ENCODE peak calls at places on chromosomes 11 and 22, in ten cellular contexts. G is heart left ventricle, W is keratinocyte, S is right atrium auricular region, E is fibroblast of mammary gland, P is IMR-90, N is GM23338, Y is fibroblast of pulmonary artery, V is pancreas, Z is HCT116. U is an unnamed sample.

GRCh38 chr11:75035911-75036536 is 47.3 kb downstream of the NEU3 start:
- DNase-seq in Z (peak), N (no peak), S (no peak), E (no peak), W (no peak), Y (no peak), P (no peak), V (no peak), G (no peak), U (no peak)

GRCh38 chr22:37981282-37982011 is 2.9 kb downstream of the SOX10 start:
- DNase-seq in Z (no peak), P (no peak), Y (no peak), W (no peak), N (no peak), S (no peak), V (no peak), G (no peak), E (no peak), U (no peak)

GRCh38 chr11:12769834-12770345 is 95.7 kb downstream of the TEAD1 start:
- DNase-seq in Y (peak), S (no peak), E (peak), W (peak), P (peak), N (peak), G (no peak), Z (peak), V (no peak), U (no peak)

GRCh38 chr11:131002145-131002544 is 85.9 kb upstream of the SNX19 start:
- DNase-seq in E (no peak), Y (no peak), G (no peak), V (no peak), W (no peak), P (no peak), N (no peak), S (no peak), Z (no peak), U (no peak)

GRCh38 chr11:66347425-66348276 is at the start of gene B4GAT1:
- DNase-seq in Z (peak), W (peak), P (peak), E (peak), Y (peak), N (peak), G (peak), S (peak), V (peak), U (peak)

GRCh38 chr11:113272927-113273615 is 41.3 kb upstream of the TTC12 start:
- DNase-seq in N (no peak), Y (no peak), V (no peak), E (no peak), S (no peak), Z (no peak), P (no peak), G (no peak), W (no peak), U (no peak)

GRCh38 chr22:19807914-19808872 is 46.5 kb downstream of the GNB1L start:
- DNase-seq in W (no peak), E (no peak), Y (no peak), N (no peak), S (no peak), G (peak), V (no peak), P (no peak), Z (no peak), U (peak)

GRCh38 chr11:87600938-87601337 is 563.2 kb downstream of the TMEM135 start:
- DNase-seq in E (no peak), P (no peak), V (no peak), N (no peak), Y (no peak), G (no peak), W (no peak), S (no peak), Z (no peak), U (no peak)

GRCh38 chr11:36375348-36376314 is 79.5 kb downstream of the PRR5L start:
- DNase-seq in V (no peak), G (no peak), N (peak), S (no peak), W (no peak), Z (no peak), P (no peak), Y (no peak), E (no peak), U (no peak)

GRCh38 chr11:43681543-43681942 is 1.0 kb downstream of the HSD17B12 start:
- DNase-seq in N (peak), G (no peak), S (no peak), P (peak), V (no peak), E (peak), Y (peak), Z (no peak), W (no peak), U (no peak)

GRCh38 chr22:40855104-40855959 is 1.1 kb downstream of the ST13 start:
- DNase-seq in Y (peak), N (no peak), S (no peak), V (no peak), G (no peak), Z (no peak), W (no peak), P (no peak), E (peak), U (no peak)

GRCh38 chr11:12862761-12863469 is 146.2 kb upstream of the RASSF10 start:
- DNase-seq in S (no peak), G (no peak), Z (no peak), V (no peak), Y (peak), E (peak), W (no peak), P (peak), N (peak), U (peak)

GRCh38 chr22:36281726-36282077 is 28.8 kb downstream of the APOL1 start:
- DNase-seq in N (no peak), G (no peak), V (no peak), Y (no peak), S (no peak), P (no peak), E (no peak), W (no peak), Z (no peak), U (no peak)

GRCh38 chr11:32487270-32487669 is 51.9 kb upstream of the WT1 start:
- DNase-seq in V (no peak), P (no peak), Z (peak), E (no peak), N (peak), W (no peak), S (no peak), G (no peak), Y (peak), U (no peak)

GRCh38 chr11:32494629-32495028 is 59.3 kb upstream of the WT1 start:
- DNase-seq in Y (no peak), V (no peak), P (no peak), W (no peak), Z (no peak), N (no peak), S (no peak), E (no peak), G (no peak), U (no peak)

GRCh38 chr11:32485733-32486132 is 50.4 kb upstream of the WT1 start:
- DNase-seq in V (no peak), W (no peak), G (no peak), Y (no peak), P (no peak), N (no peak), S (no peak), Z (no peak), E (no peak), U (no peak)

GRCh38 chr11:32489464-32489863 is 54.1 kb upstream of the WT1 start:
- DNase-seq in Z (no peak), W (no peak), N (peak), E (no peak), Y (no peak), S (no peak), P (no peak), V (no peak), G (no peak), U (no peak)
- TF ChIP-seq CTCF in Z (peak), W (no peak), N (peak), E (no peak), Y (peak), S (no peak), P (no peak), V (no peak), G (no peak), U (no peak)

GRCh38 chr11:125874556-125875124 is 12.8 kb upstream of the HYLS1 start:
- DNase-seq in E (peak), N (peak), S (no peak), Z (peak), W (no peak), G (no peak), P (peak), Y (peak), V (peak), U (peak)
- H3K4me3 ChIP-seq in E (peak), N (no peak), S (no peak), Z (no peak), W (no peak), G (no peak), P (no peak), Y (peak), V (no peak), U (peak)

GRCh38 chr11:135033545-135033944 is 621.5 kb upstream of the B3GAT1 start:
- DNase-seq in W (no peak), Z (no peak), S (no peak), G (no peak), Y (no peak), N (peak), E (no peak), V (no peak), P (no peak), U (peak)
- TF ChIP-seq CTCF in W (no peak), Z (no peak), S (peak), G (peak), Y (no peak), N (peak), E (no peak), V (no peak), P (no peak), U (peak)

GRCh38 chr11:64580387-64580786 is 10.6 kb upstream of the SLC22A12 start:
- DNase-seq in Y (no peak), E (peak), Z (no peak), W (no peak), N (no peak), S (no peak), V (no peak), G (no peak), P (no peak), U (peak)
- H3K4me3 ChIP-seq in Y (no peak), E (no peak), Z (no peak), W (no peak), N (no peak), S (no peak), V (no peak), G (no peak), P (no peak), U (no peak)

DNA sequence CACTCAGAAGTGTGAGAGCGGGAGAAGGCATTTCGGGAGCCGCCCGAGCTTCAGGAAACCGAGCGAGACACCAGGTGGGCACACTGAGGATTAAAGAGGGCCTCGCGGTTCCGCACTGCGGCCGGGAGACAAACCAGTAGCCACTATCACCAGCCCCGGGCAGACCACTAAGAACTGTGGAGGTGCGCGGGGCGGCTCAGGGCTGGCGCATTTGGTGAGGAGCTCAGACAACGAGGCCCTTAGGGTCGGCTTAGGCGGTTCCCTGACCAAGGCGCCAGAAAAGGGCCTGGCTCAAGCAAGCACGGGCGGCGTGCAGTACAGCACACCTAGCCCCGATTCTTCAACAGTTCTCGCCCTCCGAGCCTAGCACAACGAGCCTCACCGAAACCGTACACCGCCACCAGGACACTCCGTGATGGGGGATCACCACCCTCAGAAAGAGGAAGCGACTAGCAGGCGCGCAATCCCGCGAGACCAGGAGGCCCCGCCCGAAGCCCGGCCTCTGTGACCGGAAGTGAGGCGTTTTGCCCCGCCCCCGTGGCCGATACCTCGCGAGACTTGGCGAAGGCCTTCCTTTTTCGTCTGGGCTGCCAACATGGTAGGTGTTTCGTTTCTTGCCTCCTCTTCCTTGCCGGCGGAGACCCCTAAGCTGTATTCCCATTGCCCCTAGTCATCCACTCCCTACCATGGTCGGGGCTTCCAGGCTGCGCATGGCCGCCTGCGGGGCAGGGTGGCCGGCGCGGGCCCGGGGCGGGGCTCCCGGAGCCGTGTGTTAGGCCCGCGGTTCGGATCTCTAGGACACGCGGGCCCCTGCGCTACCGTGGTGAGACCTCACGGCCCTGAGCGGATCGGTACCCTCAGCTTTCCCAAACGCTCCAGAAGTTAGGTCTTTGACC is at the start of the genes RPL27A and TRIM66:
- DNase-seq in E (peak), W (peak), V (peak), G (peak), N (peak), P (peak), Z (peak), Y (peak), S (peak), U (peak)
- TF ChIP-seq CTCF in E (no peak), W (no peak), V (no peak), G (peak), N (no peak), P (peak), Z (no peak), Y (peak), S (peak), U (no peak)

GRCh38 chr22:27613099-27614089 is 188.2 kb downstream of the MN1 start:
- DNase-seq in W (no peak), V (no peak), G (no peak), Y (no peak), S (no peak), N (no peak), E (no peak), Z (no peak), P (no peak), U (no peak)
- H3K4me3 ChIP-seq in W (no peak), V (no peak), G (no peak), Y (no peak), S (peak), N (peak), E (no peak), Z (no peak), P (no peak), U (no peak)

U was measured in dorsolateral prefrontal cortex.